ENCODE peak calls at places on chromosomes 1 and 21, in six cellular contexts. One of them, this sample, is unnamed. For H3K36me3, the result is how much of the 10 kb centered on the place peaks cover.

GRCh38 chr1:235102993-235103411 is 25.6 kb downstream of the TOMM20 start:
- DNase-seq in tibial artery: no peak
- DNase-seq in kidney: no peak
- DNase-seq in BE2C: no peak
- DNase-seq in pancreas: no peak
- DNase-seq in CD8-positive, alpha-beta T cell: no peak
- DNase-seq in this sample: no peak

GRCh38 chr1:54135436-54136120 is 17.2 kb downstream of the CDCP2 start:
- DNase-seq in kidney: no peak
- DNase-seq in CD8-positive, alpha-beta T cell: no peak
- DNase-seq in tibial artery: no peak
- DNase-seq in BE2C: no peak
- DNase-seq in pancreas: no peak
- DNase-seq in this sample: peak

GRCh38 chr1:7468248-7468647 is 302.8 kb upstream of the VAMP3 start:
- DNase-seq in tibial artery: no peak
- DNase-seq in kidney: no peak
- DNase-seq in pancreas: no peak
- DNase-seq in CD8-positive, alpha-beta T cell: no peak
- DNase-seq in BE2C: no peak
- DNase-seq in this sample: no peak

GRCh38 chr21:44304846-44305245 is 5.0 kb downstream of the PFKL start:
- DNase-seq in kidney: no peak
- DNase-seq in tibial artery: no peak
- DNase-seq in CD8-positive, alpha-beta T cell: no peak
- DNase-seq in pancreas: no peak
- DNase-seq in BE2C: peak
- DNase-seq in this sample: peak

GRCh38 chr1:81689531-81689941 is 111.2 kb upstream of the ADGRL2 start:
- DNase-seq in kidney: no peak
- DNase-seq in tibial artery: no peak
- DNase-seq in BE2C: no peak
- DNase-seq in CD8-positive, alpha-beta T cell: no peak
- DNase-seq in pancreas: no peak
- DNase-seq in this sample: peak

GRCh38 chr1:1433804-1434130 is 1.7 kb upstream of the VWA1 start:
- DNase-seq in CD8-positive, alpha-beta T cell: no peak
- DNase-seq in pancreas: peak
- DNase-seq in tibial artery: no peak
- DNase-seq in BE2C: peak
- DNase-seq in kidney: peak
- DNase-seq in this sample: peak

GRCh38 chr1:181423301-181423918 is 59.9 kb upstream of the CACNA1E start:
- DNase-seq in tibial artery: no peak
- DNase-seq in BE2C: peak
- DNase-seq in kidney: no peak
- DNase-seq in pancreas: peak
- DNase-seq in CD8-positive, alpha-beta T cell: peak
- DNase-seq in this sample: no peak

GRCh38 chr1:25780318-25781129 is 19.5 kb upstream of the SELENON start:
- DNase-seq in CD8-positive, alpha-beta T cell: no peak
- DNase-seq in BE2C: no peak
- DNase-seq in tibial artery: no peak
- DNase-seq in kidney: no peak
- DNase-seq in pancreas: no peak
- DNase-seq in this sample: peak

GRCh38 chr1:27517305-27517704 is 27.3 kb upstream of the WASF2 start:
- DNase-seq in pancreas: no peak
- DNase-seq in BE2C: no peak
- DNase-seq in CD8-positive, alpha-beta T cell: no peak
- DNase-seq in tibial artery: no peak
- DNase-seq in kidney: no peak
- DNase-seq in this sample: peak

GRCh38 chr1:48242126-48242736 is 19.7 kb downstream of the SLC5A9 start:
- DNase-seq in pancreas: no peak
- DNase-seq in tibial artery: no peak
- DNase-seq in kidney: no peak
- DNase-seq in CD8-positive, alpha-beta T cell: no peak
- DNase-seq in BE2C: no peak
- DNase-seq in this sample: no peak

DNA sequence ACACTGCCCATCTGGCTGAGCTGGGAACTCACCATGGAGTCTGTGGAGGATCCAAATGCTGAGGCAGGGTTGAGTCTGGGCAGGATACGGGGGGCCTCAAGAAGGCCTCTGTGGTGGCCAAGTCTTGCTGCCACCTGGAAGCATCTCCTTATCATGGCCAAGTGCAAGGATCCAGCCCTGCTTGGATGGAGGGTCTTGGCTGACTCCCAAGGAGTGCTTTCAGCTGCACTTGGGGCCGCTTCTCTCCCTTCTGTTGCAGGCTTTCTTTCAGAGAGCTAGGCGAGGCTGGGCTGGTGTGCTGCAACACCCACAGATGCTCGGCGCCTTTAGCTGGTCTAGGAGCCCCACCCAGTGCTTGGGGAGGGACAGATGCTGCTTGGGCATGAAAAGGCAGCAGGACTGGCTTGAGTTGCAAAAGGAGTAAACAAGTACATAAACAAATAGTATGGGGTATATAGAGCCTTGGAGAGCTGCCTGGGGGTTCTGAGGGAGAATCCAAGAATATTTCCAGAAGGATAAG is at the start of gene THEM5:
- DNase-seq in BE2C: no peak
- DNase-seq in kidney: no peak
- DNase-seq in tibial artery: no peak
- DNase-seq in pancreas: no peak
- DNase-seq in CD8-positive, alpha-beta T cell: no peak
- DNase-seq in this sample: peak
- TF ChIP-seq CTCF in BE2C: no peak
- TF ChIP-seq CTCF in kidney: no peak
- TF ChIP-seq CTCF in tibial artery: no peak
- TF ChIP-seq CTCF in pancreas: no peak
- TF ChIP-seq CTCF in CD8-positive, alpha-beta T cell: no peak
- TF ChIP-seq CTCF in this sample: no peak

GRCh38 chr1:205797122-205797521 is 15.9 kb downstream of the SLC41A1 start:
- DNase-seq in CD8-positive, alpha-beta T cell: no peak
- DNase-seq in BE2C: no peak
- DNase-seq in pancreas: no peak
- DNase-seq in tibial artery: no peak
- DNase-seq in kidney: no peak
- DNase-seq in this sample: no peak
- H3K36me3 ChIP-seq in CD8-positive, alpha-beta T cell: half or more
- H3K36me3 ChIP-seq in BE2C: under half
- H3K36me3 ChIP-seq in pancreas: half or more
- H3K36me3 ChIP-seq in tibial artery: half or more
- H3K36me3 ChIP-seq in kidney: half or more
- H3K36me3 ChIP-seq in this sample: half or more

GRCh38 chr1:194117582-194117981 is 931.2 kb upstream of the B3GALT2 start:
- DNase-seq in CD8-positive, alpha-beta T cell: no peak
- DNase-seq in pancreas: no peak
- DNase-seq in kidney: peak
- DNase-seq in BE2C: no peak
- DNase-seq in tibial artery: no peak
- DNase-seq in this sample: no peak
- TF ChIP-seq CTCF in CD8-positive, alpha-beta T cell: no peak
- TF ChIP-seq CTCF in pancreas: no peak
- TF ChIP-seq CTCF in kidney: no peak
- TF ChIP-seq CTCF in BE2C: peak
- TF ChIP-seq CTCF in tibial artery: no peak
- TF ChIP-seq CTCF in this sample: no peak

GRCh38 chr1:44775930-44776748 is 799 bp downstream of the RPS8 start:
- DNase-seq in tibial artery: peak
- DNase-seq in kidney: peak
- DNase-seq in pancreas: no peak
- DNase-seq in CD8-positive, alpha-beta T cell: peak
- DNase-seq in BE2C: no peak
- DNase-seq in this sample: peak
- H3K36me3 ChIP-seq in tibial artery: under half
- H3K36me3 ChIP-seq in kidney: under half
- H3K36me3 ChIP-seq in pancreas: under half
- H3K36me3 ChIP-seq in CD8-positive, alpha-beta T cell: under half
- H3K36me3 ChIP-seq in BE2C: under half
- H3K36me3 ChIP-seq in this sample: under half

GRCh38 chr21:24375201-24375600 is 1232.1 kb downstream of the MRPL39 start:
- DNase-seq in BE2C: peak
- DNase-seq in tibial artery: no peak
- DNase-seq in kidney: no peak
- DNase-seq in pancreas: no peak
- DNase-seq in CD8-positive, alpha-beta T cell: no peak
- DNase-seq in this sample: no peak
- TF ChIP-seq CTCF in BE2C: peak
- TF ChIP-seq CTCF in tibial artery: no peak
- TF ChIP-seq CTCF in kidney: no peak
- TF ChIP-seq CTCF in pancreas: no peak
- TF ChIP-seq CTCF in CD8-positive, alpha-beta T cell: no peak
- TF ChIP-seq CTCF in this sample: no peak

GRCh38 chr1:43482240-43482639 is 28.5 kb upstream of the HYI start:
- DNase-seq in BE2C: no peak
- DNase-seq in tibial artery: no peak
- DNase-seq in pancreas: no peak
- DNase-seq in CD8-positive, alpha-beta T cell: no peak
- DNase-seq in kidney: no peak
- DNase-seq in this sample: no peak
- H3K36me3 ChIP-seq in BE2C: under half
- H3K36me3 ChIP-seq in tibial artery: under half
- H3K36me3 ChIP-seq in pancreas: under half
- H3K36me3 ChIP-seq in CD8-positive, alpha-beta T cell: under half
- H3K36me3 ChIP-seq in kidney: under half
- H3K36me3 ChIP-seq in this sample: under half

GRCh38 chr1:206723500-206724472 is 39.1 kb downstream of the MAPKAPK2 start:
- DNase-seq in kidney: peak
- DNase-seq in BE2C: no peak
- DNase-seq in CD8-positive, alpha-beta T cell: no peak
- DNase-seq in tibial artery: peak
- DNase-seq in pancreas: no peak
- DNase-seq in this sample: no peak
- TF ChIP-seq CTCF in kidney: no peak
- TF ChIP-seq CTCF in BE2C: no peak
- TF ChIP-seq CTCF in CD8-positive, alpha-beta T cell: no peak
- TF ChIP-seq CTCF in tibial artery: no peak
- TF ChIP-seq CTCF in pancreas: no peak
- TF ChIP-seq CTCF in this sample: no peak

GRCh38 chr1:114131526-114132220 is 22.0 kb downstream of the SYT6 start:
- DNase-seq in BE2C: no peak
- DNase-seq in pancreas: no peak
- DNase-seq in tibial artery: no peak
- DNase-seq in CD8-positive, alpha-beta T cell: no peak
- DNase-seq in kidney: no peak
- DNase-seq in this sample: no peak
- H3K36me3 ChIP-seq in BE2C: under half
- H3K36me3 ChIP-seq in pancreas: under half
- H3K36me3 ChIP-seq in tibial artery: under half
- H3K36me3 ChIP-seq in CD8-positive, alpha-beta T cell: under half
- H3K36me3 ChIP-seq in kidney: under half
- H3K36me3 ChIP-seq in this sample: under half

GRCh38 chr21:36584980-36585940 is 105.3 kb upstream of the CLDN14 start:
- DNase-seq in kidney: no peak
- DNase-seq in pancreas: no peak
- DNase-seq in CD8-positive, alpha-beta T cell: no peak
- DNase-seq in BE2C: no peak
- DNase-seq in tibial artery: no peak
- DNase-seq in this sample: no peak
- TF ChIP-seq CTCF in kidney: no peak
- TF ChIP-seq CTCF in pancreas: no peak
- TF ChIP-seq CTCF in CD8-positive, alpha-beta T cell: peak
- TF ChIP-seq CTCF in BE2C: no peak
- TF ChIP-seq CTCF in tibial artery: no peak
- TF ChIP-seq CTCF in this sample: peak

This sample was measured in osteoblast.